ENCODE peak calls at places on chromosomes 2 and 18, in seven cellular contexts. D, H, Q, V, C, A and U are unnamed samples.

GRCh38 chr2:64524604-64525322 is 635 bp downstream of the AFTPH start:
- DNase-seq in Q (no peak), A (peak; percentile 22), C (no peak), D (no peak), V (peak; percentile 59), H (no peak), U (no peak)

GRCh38 chr2:237293966-237294365 is 120.0 kb downstream of the COL6A3 start:
- DNase-seq in D (no peak), C (no peak), A (no peak), V (no peak), H (no peak), Q (no peak), U (no peak)

GRCh38 chr2:232454630-232455029 is 1.3 kb upstream of the ALPI start:
- DNase-seq in Q (peak; percentile 39), H (no peak), D (no peak), A (no peak), C (no peak), V (no peak), U (no peak)

GRCh38 chr2:223747392-223748042 is 89.9 kb downstream of the AP1S3 start:
- DNase-seq in Q (no peak), D (no peak), A (no peak), V (no peak), C (no peak), H (no peak), U (no peak)

GRCh38 chr2:1556286-1556685 is 143.0 kb downstream of the TPO start:
- DNase-seq in D (no peak), C (no peak), H (no peak), A (no peak), Q (no peak), V (no peak), U (no peak)

GRCh38 chr2:48016620-48017019 is 110.3 kb upstream of the FBXO11 start:
- DNase-seq in Q (no peak), V (no peak), D (no peak), A (no peak), C (no peak), H (peak; percentile 29), U (no peak)

GRCh38 chr2:235577404-235578330 is 83.8 kb downstream of the AGAP1 start:
- DNase-seq in C (peak; percentile 48), V (no peak), A (no peak), D (no peak), Q (no peak), H (no peak), U (no peak)

GRCh38 chr2:55010149-55010591 is 40.1 kb downstream of the RTN4 start:
- DNase-seq in V (no peak), C (no peak), Q (peak; percentile 82), D (peak; percentile 80), H (no peak), A (peak; percentile 64), U (no peak)

GRCh38 chr2:12120281-12121150 is 374.1 kb downstream of the LPIN1 start:
- DNase-seq in C (no peak), D (no peak), Q (no peak), H (no peak), V (no peak), A (no peak), U (no peak)

GRCh38 chr18:23284629-23285028 is 149.3 kb downstream of the CABLES1 start:
- DNase-seq in D (no peak), V (no peak), A (no peak), H (no peak), Q (no peak), C (no peak), U (no peak)

GRCh38 chr2:134178109-134178877 is 75.6 kb upstream of the MGAT5 start:
- DNase-seq in Q (no peak), H (no peak), C (no peak), A (no peak), D (no peak), V (no peak), U (no peak)

GRCh38 chr18:31970617-31971016 is 27.7 kb upstream of the TRAPPC8 start:
- DNase-seq in V (no peak), C (no peak), A (no peak), H (no peak), D (no peak), Q (no peak), U (no peak)

DNA sequence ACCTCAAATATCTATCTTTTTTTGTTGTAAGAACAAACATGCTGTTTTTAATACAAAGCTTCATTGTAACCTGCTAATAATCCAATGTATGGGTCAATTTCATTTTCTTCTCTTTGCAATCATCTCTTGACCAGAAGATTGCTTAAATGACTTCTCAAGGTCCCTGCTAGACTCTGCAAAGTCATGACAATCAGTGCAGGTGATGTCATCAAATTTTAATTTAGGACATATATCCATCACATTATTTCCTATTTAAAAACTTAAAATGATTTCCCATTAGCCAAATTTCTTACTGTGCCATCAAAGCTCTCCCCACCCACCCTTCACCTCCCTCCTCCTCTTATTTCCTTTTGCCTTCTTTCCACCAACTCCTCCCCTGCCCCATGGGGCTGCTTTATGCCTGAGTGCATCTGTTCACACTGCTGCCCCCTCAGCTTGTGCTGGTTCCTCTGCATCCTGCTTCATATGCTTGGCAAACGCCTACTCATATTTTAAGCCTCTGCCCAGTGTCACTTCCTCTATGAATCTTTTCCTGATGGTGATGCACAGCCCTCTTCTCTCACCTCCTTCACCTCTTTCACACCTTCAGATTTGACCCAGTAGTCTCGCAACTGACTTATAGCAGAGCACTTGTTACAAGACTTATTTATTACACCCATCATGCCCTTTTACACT is 20.3 kb downstream of the PLEK start:
- DNase-seq in D (no peak), Q (peak; percentile 84), C (no peak), H (no peak), V (peak; percentile 84), A (no peak), U (no peak)
- TF ChIP-seq POLR2A in D (no peak), Q (no peak), C (no peak), H (no peak), V (no peak), A (no peak), U (no peak)

DNA sequence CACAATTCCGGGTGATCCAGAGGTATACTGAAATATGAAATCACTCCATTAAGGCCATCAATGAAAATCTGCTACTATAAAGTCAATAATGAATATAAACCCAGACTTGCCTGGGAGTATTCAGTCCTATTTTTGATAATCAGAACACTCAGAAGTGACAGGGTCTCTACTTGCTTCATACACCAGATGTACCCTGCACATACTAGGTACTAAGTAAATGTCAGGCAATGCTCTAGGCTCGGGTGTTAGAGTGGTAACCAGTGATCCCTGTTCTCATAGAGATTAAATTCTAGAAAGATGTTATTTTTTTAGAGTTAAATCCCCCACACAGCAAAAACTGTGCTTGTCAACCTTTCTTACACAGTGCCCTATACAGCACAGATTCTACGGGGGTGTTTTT is 12.3 kb downstream of the STAT1 start:
- DNase-seq in V (no peak), A (no peak), D (no peak), C (no peak), H (no peak), Q (no peak), U (no peak)
- TF ChIP-seq POLR2A in V (no peak), A (no peak), D (no peak), C (no peak), H (no peak), Q (no peak), U (no peak)

DNA sequence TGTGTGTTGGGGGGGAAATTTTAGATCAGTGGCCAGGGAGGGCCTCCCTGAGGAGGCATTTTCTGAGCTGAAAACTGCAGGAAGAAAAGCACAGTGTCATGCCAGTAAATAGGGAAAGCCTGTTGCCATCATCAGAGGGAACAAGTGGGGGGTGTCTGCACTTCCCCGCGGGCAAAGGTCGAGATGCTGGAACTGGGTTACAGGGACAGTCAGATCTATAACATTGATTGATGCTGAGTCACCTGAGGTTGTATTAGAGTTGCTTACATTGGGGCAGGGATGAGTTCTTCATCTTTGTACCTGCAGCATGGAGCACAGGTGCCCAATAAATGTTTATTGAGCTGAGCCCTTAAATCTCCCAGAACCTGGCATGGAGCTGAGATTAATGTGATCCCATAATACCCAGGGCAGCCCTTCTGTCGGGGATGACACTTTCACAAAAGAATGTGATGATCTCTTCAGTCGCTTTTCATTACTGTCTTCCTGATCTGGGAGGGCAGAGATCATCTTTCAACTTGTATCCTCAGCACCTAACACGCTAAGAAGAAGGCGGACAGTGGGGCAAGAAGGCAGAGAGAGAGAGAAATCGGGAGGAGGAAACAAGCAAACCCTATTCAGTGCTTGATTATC is 5.9 kb upstream of the RNF152 start:
- DNase-seq in C (no peak), H (no peak), Q (no peak), A (peak; percentile 11), D (no peak), V (no peak), U (no peak)
- TF ChIP-seq POLR2A in C (no peak), H (no peak), Q (no peak), A (no peak), D (no peak), V (no peak), U (no peak)

GRCh38 chr2:197889041-197889440 is 84.6 kb downstream of the PLCL1 start:
- DNase-seq in Q (no peak), H (no peak), A (no peak), V (peak; percentile 83), C (no peak), D (no peak), U (no peak)
- TF ChIP-seq POLR2A in Q (no peak), H (no peak), A (no peak), V (no peak), C (no peak), D (no peak), U (no peak)

DNA sequence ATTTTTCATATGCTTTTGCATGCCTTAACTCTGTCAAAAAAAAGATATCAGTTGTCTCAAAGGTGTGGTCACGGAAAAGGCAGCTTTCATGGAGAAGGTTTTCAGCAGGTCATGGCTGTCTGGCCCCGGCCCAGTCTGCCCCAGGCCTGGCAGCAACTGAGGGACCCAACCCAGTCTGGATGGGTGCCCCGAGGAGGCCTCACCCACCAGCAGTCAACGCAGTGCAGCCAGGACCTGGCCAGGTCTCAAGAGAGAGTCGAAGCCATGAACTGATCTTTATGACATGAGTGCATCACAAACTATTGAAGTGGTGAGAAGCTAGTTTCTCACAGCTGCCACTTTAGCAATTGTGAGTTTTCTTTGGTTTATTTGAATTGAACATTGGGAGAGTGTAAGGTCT is 7.9 kb downstream of the TUBB6 start:
- DNase-seq in D (peak; percentile 45), C (no peak), Q (peak; percentile 62), A (no peak), V (no peak), H (no peak), U (no peak)
- TF ChIP-seq POLR2A in D (no peak), C (no peak), Q (no peak), A (no peak), V (no peak), H (no peak), U (no peak)